ENCODE peak calls at places on chromosomes 7 and 10, in eight cellular contexts. E is effector memory CD8-positive, alpha-beta T cell; C is activated naive CD8-positive, alpha-beta T cell treated with anti-CD3 and anti-CD28 coated beads, Interleukin-2, amount 10 ng/mL, durations not matched to agents 7 days and 5 days; X is activated naive CD4-positive, alpha-beta T cell treated with anti-CD3 and anti-CD28 coated beads, Interleukin-2, amount 50 U/mL, for 72 hours; J is left lung; Y is PC-3; N is left colon; K is activated CD8-positive, alpha-beta T cell treated with anti-CD3 and anti-CD28 coated beads for 36 hours. V is an unnamed sample.

GRCh38 chr7:151626422-151627115 is 106.9 kb upstream of the RHEB start:
- ATAC-seq in E (no peak), C (no peak), X (peak), J (peak), Y (peak), N (peak), K (peak), V (no peak)

GRCh38 chr7:43302211-43302711 is 189.8 kb downstream of the HECW1 start:
- ATAC-seq in E (no peak), C (no peak), X (peak), J (no peak), Y (peak), N (no peak), K (peak), V (peak)

GRCh38 chr10:35150335-35150734 is 23.7 kb downstream of the CREM start:
- ATAC-seq in E (no peak), C (no peak), X (no peak), J (no peak), Y (no peak), N (no peak), K (no peak), V (no peak)

GRCh38 chr7:69827140-69827919 is 229.1 kb downstream of the AUTS2 start:
- ATAC-seq in E (no peak), C (no peak), X (no peak), J (peak), Y (no peak), N (no peak), K (no peak), V (no peak)

GRCh38 chr7:35680403-35681013 is 14.4 kb downstream of the HERPUD2 start:
- ATAC-seq in E (peak), C (peak), X (no peak), J (no peak), Y (no peak), N (no peak), K (peak), V (peak)

GRCh38 chr10:132166216-132166950 is 20.4 kb upstream of the DPYSL4 start:
- ATAC-seq in E (no peak), C (no peak), X (no peak), J (no peak), Y (no peak), N (no peak), K (no peak), V (no peak)

GRCh38 chr10:29642996-29643395 is 8.2 kb upstream of the SVIL start:
- ATAC-seq in E (no peak), C (no peak), X (no peak), J (peak), Y (no peak), N (no peak), K (no peak), V (no peak)

GRCh38 chr10:103845983-103846382 is 9.4 kb downstream of the SH3PXD2A start:
- ATAC-seq in E (peak), C (peak), X (peak), J (peak), Y (no peak), N (peak), K (peak), V (peak)

GRCh38 chr7:74182453-74183090 is 8.4 kb downstream of the EIF4H start:
- ATAC-seq in E (no peak), C (no peak), X (no peak), J (peak), Y (no peak), N (peak), K (no peak), V (no peak)

GRCh38 chr7:130369110-130369711 is 11.1 kb upstream of the CPA1 start:
- ATAC-seq in E (no peak), C (peak), X (peak), J (peak), Y (no peak), N (peak), K (peak), V (peak)

GRCh38 chr7:37656913-37657530 is 26.5 kb upstream of the GPR141 start:
- ATAC-seq in E (peak), C (peak), X (no peak), J (no peak), Y (no peak), N (no peak), K (no peak), V (no peak)

GRCh38 chr10:11557513-11557912 is 53.9 kb downstream of the USP6NL start:
- ATAC-seq in E (no peak), C (no peak), X (no peak), J (no peak), Y (no peak), N (no peak), K (no peak), V (no peak)

GRCh38 chr10:34161948-34162347 is 653.1 kb downstream of the PARD3 start:
- ATAC-seq in E (no peak), C (no peak), X (no peak), J (no peak), Y (no peak), N (no peak), K (no peak), V (no peak)

GRCh38 chr10:74194545-74194944 is 43.5 kb downstream of the ADK start:
- ATAC-seq in E (peak), C (peak), X (peak), J (no peak), Y (peak), N (no peak), K (peak), V (peak)